ENCODE peak calls at places on chromosomes 5 and 9, in ten cellular contexts. W, P, J, C, Q, S, A, M, N and B are unnamed samples. For H3K4me1, the result is how much of the 10 kb centered on the place peaks cover.

GRCh38 chr9:19788614-19789271 is at the start of gene SLC24A2:
- DNase-seq in W (no peak), P (no peak), J (no peak), C (no peak), Q (no peak), S (no peak), A (peak), M (no peak), N (no peak), B (no peak)

GRCh38 chr9:129868571-129869486 is 33.6 kb downstream of the USP20 start:
- DNase-seq in W (no peak), P (no peak), J (no peak), C (peak), Q (no peak), S (no peak), A (no peak), M (no peak), N (no peak), B (no peak)

GRCh38 chr5:53073349-53073748 is 36.2 kb downstream of the MOCS2 start:
- DNase-seq in W (no peak), P (no peak), J (no peak), C (no peak), Q (no peak), S (no peak), A (peak), M (no peak), N (no peak), B (no peak)

GRCh38 chr9:113711251-113711650 is 164.9 kb upstream of the ZNF618 start:
- DNase-seq in W (no peak), P (no peak), J (no peak), C (no peak), Q (no peak), S (no peak), A (no peak), M (no peak), N (no peak), B (no peak)

GRCh38 chr9:76987594-76988200 is 31.8 kb upstream of the FOXB2 start:
- DNase-seq in W (no peak), P (no peak), J (no peak), C (no peak), Q (peak), S (no peak), A (peak), M (peak), N (no peak), B (no peak)

GRCh38 chr9:101737165-101737704 is 1.2 kb downstream of the GRIN3A start:
- DNase-seq in W (no peak), P (no peak), J (no peak), C (no peak), Q (no peak), S (no peak), A (no peak), M (no peak), N (no peak), B (no peak)

GRCh38 chr9:113152699-113153098 is 1.9 kb downstream of the SLC31A2 start:
- DNase-seq in W (no peak), P (no peak), J (no peak), C (no peak), Q (no peak), S (no peak), A (no peak), M (no peak), N (no peak), B (no peak)

GRCh38 chr9:79807966-79808365 is 236.2 kb downstream of the TLE4 start:
- DNase-seq in W (no peak), P (no peak), J (no peak), C (no peak), Q (no peak), S (no peak), A (no peak), M (no peak), N (no peak), B (no peak)

GRCh38 chr5:141084487-141084989 is 9.9 kb upstream of the PCDHB2 start:
- DNase-seq in W (no peak), P (peak), J (peak), C (no peak), Q (peak), S (peak), A (no peak), M (no peak), N (no peak), B (no peak)

GRCh38 chr5:157611571-157612067 is 36.0 kb upstream of the ADAM19 start:
- DNase-seq in W (no peak), P (no peak), J (no peak), C (no peak), Q (no peak), S (no peak), A (no peak), M (no peak), N (no peak), B (no peak)

GRCh38 chr5:151886741-151887261 is 37.9 kb downstream of the GLRA1 start:
- DNase-seq in W (no peak), P (no peak), J (no peak), C (no peak), Q (no peak), S (no peak), A (no peak), M (no peak), N (no peak), B (no peak)

GRCh38 chr9:127158995-127159801 is 36.8 kb upstream of the ANGPTL2 start:
- DNase-seq in W (peak), P (peak), J (peak), C (peak), Q (peak), S (peak), A (peak), M (peak), N (no peak), B (peak)

GRCh38 chr9:25677301-25678146 is 720 bp downstream of the TUSC1 start:
- DNase-seq in W (peak), P (peak), J (peak), C (peak), Q (peak), S (peak), A (peak), M (no peak), N (no peak), B (peak)

GRCh38 chr5:86824642-86825041 is 206.9 kb downstream of the COX7C start:
- DNase-seq in W (no peak), P (no peak), J (no peak), C (no peak), Q (no peak), S (no peak), A (no peak), M (no peak), N (no peak), B (no peak)

GRCh38 chr9:121813811-121814210 is 162.4 kb downstream of the DAB2IP start:
- DNase-seq in W (no peak), P (no peak), J (no peak), C (no peak), Q (no peak), S (no peak), A (no peak), M (no peak), N (no peak), B (no peak)

GRCh38 chr5:5421149-5421960 is 1.1 kb upstream of the ICE1 start:
- DNase-seq in W (no peak), P (peak), J (no peak), C (no peak), Q (no peak), S (peak), A (no peak), M (no peak), N (no peak), B (no peak)

GRCh38 chr5:40446910-40447309 is 232.8 kb upstream of the PTGER4 start:
- DNase-seq in W (no peak), P (no peak), J (no peak), C (no peak), Q (no peak), S (no peak), A (no peak), M (no peak), N (no peak), B (no peak)

GRCh38 chr5:128615578-128615977 is 77.5 kb upstream of the FBN2 start:
- DNase-seq in W (no peak), P (no peak), J (no peak), C (no peak), Q (no peak), S (no peak), A (no peak), M (no peak), N (no peak), B (no peak)

GRCh38 chr5:180600554-180601041 is 9.3 kb upstream of the SCGB3A1 start:
- DNase-seq in W (peak), P (no peak), J (peak), C (peak), Q (no peak), S (peak), A (peak), M (no peak), N (no peak), B (peak)

GRCh38 chr9:12818431-12819000 is 43.7 kb downstream of the LURAP1L start:
- DNase-seq in W (peak), P (no peak), J (peak), C (no peak), Q (no peak), S (no peak), A (no peak), M (no peak), N (no peak), B (no peak)

GRCh38 chr5:68884893-68885292 is 208.9 kb upstream of the SLC30A5 start:
- DNase-seq in W (no peak), P (no peak), J (no peak), C (no peak), Q (no peak), S (no peak), A (no peak), M (peak), N (no peak), B (no peak)

GRCh38 chr5:113510836-113511451 is 2.5 kb upstream of the YTHDC2 start:
- DNase-seq in W (no peak), P (no peak), J (no peak), C (no peak), Q (no peak), S (no peak), A (no peak), M (peak), N (no peak), B (no peak)

GRCh38 chr9:120923620-120924328 is 2.8 kb downstream of the TRAF1 start:
- DNase-seq in W (no peak), P (no peak), J (no peak), C (no peak), Q (no peak), S (no peak), A (no peak), M (no peak), N (no peak), B (no peak)

GRCh38 chr9:126293522-126293889 is 33.1 kb upstream of the MVB12B start:
- DNase-seq in W (no peak), P (no peak), J (no peak), C (no peak), Q (no peak), S (no peak), A (no peak), M (no peak), N (no peak), B (no peak)

GRCh38 chr5:131976414-131977211 is 31.1 kb upstream of the MEIKIN start:
- DNase-seq in W (no peak), P (no peak), J (no peak), C (peak), Q (no peak), S (no peak), A (no peak), M (no peak), N (no peak), B (no peak)

GRCh38 chr5:119345861-119346260 is 10.0 kb upstream of the TNFAIP8 start:
- DNase-seq in W (no peak), P (no peak), J (no peak), C (no peak), Q (no peak), S (no peak), A (no peak), M (no peak), N (no peak), B (no peak)

GRCh38 chr5:172788771-172789686 is 18.0 kb upstream of the DUSP1 start:
- DNase-seq in W (no peak), P (peak), J (peak), C (peak), Q (peak), S (peak), A (peak), M (no peak), N (no peak), B (peak)

GRCh38 chr5:58279259-58279658 is 180.6 kb downstream of the PLK2 start:
- DNase-seq in W (no peak), P (no peak), J (no peak), C (no peak), Q (no peak), S (no peak), A (no peak), M (no peak), N (no peak), B (no peak)
- TF ChIP-seq CTCF in W (no peak), P (no peak), J (no peak), C (no peak), Q (no peak), S (no peak), A (no peak), M (no peak), N (no peak), B (no peak)

GRCh38 chr9:115715656-115716055 is 437.9 kb upstream of the PAPPA start:
- DNase-seq in W (no peak), P (no peak), J (no peak), C (no peak), Q (no peak), S (no peak), A (no peak), M (no peak), N (no peak), B (no peak)
- H3K4me1 ChIP-seq in W (under half), P (under half), J (under half), C (under half), Q (under half), S (under half), A (under half), M (under half), N (under half), B (under half)

GRCh38 chr5:100772548-100772947 is 130.5 kb downstream of the ST8SIA4 start:
- DNase-seq in W (no peak), P (no peak), J (no peak), C (no peak), Q (no peak), S (no peak), A (no peak), M (no peak), N (no peak), B (no peak)

GRCh38 chr5:100777680-100778281 is 125.3 kb downstream of the ST8SIA4 start:
- DNase-seq in W (no peak), P (peak), J (no peak), C (no peak), Q (no peak), S (no peak), A (peak), M (peak), N (no peak), B (peak)

GRCh38 chr5:100780376-100780870 is 122.7 kb downstream of the ST8SIA4 start:
- DNase-seq in W (no peak), P (no peak), J (no peak), C (no peak), Q (no peak), S (no peak), A (no peak), M (no peak), N (no peak), B (no peak)

GRCh38 chr5:100779669-100780375 is 123.3 kb downstream of the ST8SIA4 start:
- DNase-seq in W (no peak), P (peak), J (no peak), C (no peak), Q (no peak), S (no peak), A (peak), M (no peak), N (no peak), B (no peak)

DNA sequence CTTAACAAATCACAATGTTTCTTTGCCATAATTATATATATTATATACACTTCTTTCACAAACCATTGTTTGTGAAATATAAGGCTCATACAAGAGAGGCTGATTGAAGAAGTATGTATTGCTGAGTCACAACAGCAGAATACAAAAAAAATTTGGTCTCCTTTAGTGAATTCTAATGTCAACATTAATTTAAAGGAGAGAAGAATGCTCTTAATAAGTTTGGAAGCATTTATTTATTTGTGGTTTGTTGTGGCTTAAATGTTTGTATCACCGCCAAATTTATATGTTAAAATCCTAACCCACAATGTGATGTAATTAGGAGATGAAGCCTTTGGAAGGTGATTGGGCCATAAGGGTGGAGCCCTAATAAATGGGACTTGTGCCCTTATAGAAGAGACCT is 126.8 kb downstream of the ST8SIA4 start:
- DNase-seq in W (no peak), P (no peak), J (no peak), C (no peak), Q (no peak), S (no peak), A (no peak), M (no peak), N (no peak), B (no peak)
- TF ChIP-seq POLR2A in W (no peak), P (no peak), J (no peak), C (no peak), Q (no peak), S (no peak), A (no peak), M (no peak), N (no peak), B (no peak)

DNA sequence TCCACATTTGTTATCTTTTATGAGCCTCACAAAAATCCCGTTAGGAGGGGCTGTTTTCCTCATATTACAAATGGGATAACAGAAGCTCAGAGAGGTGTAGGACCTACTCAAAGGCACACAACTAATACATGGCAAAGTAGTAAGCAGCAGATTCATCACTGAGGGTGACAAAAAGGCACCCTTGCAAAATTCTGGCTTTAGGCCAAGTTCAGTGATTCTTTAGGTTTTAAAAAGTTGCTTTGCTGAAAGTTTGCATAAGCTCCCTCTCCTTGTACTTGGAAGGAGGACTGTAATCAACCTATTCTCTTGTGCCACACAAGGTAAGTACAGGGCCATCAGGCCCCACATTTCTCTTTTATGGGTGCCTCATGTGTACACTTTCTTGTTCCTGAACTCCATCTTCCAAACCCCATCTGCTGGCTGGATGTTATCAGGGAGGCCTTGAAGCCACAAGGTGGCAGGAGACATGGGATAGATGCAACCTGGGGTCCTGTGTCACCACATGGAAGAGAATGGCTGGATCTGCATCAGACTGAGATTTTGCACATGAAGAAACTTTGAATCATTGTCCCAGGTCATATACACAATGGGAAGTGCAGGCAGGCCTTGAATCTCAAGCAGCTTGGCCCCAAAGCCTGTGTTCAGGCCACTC is 311.6 kb downstream of the MSX2 start:
- DNase-seq in W (no peak), P (no peak), J (no peak), C (no peak), Q (no peak), S (no peak), A (no peak), M (peak), N (no peak), B (no peak)
- TF ChIP-seq CTCF in W (no peak), P (no peak), J (no peak), C (no peak), Q (no peak), S (no peak), A (no peak), M (peak), N (no peak), B (no peak)

GRCh38 chr5:1787472-1788047 is 12.1 kb downstream of the MRPL36 start:
- DNase-seq in W (peak), P (no peak), J (no peak), C (no peak), Q (no peak), S (no peak), A (no peak), M (no peak), N (no peak), B (no peak)

GRCh38 chr5:1788200-1788599 is 11.4 kb downstream of the MRPL36 start:
- DNase-seq in W (no peak), P (no peak), J (peak), C (no peak), Q (no peak), S (no peak), A (no peak), M (no peak), N (no peak), B (no peak)

GRCh38 chr5:1785062-1785461 is 14.6 kb downstream of the MRPL36 start:
- DNase-seq in W (peak), P (no peak), J (no peak), C (no peak), Q (no peak), S (no peak), A (no peak), M (no peak), N (no peak), B (no peak)

GRCh38 chr5:1785984-1786383 is 13.7 kb downstream of the MRPL36 start:
- DNase-seq in W (peak), P (no peak), J (no peak), C (no peak), Q (no peak), S (no peak), A (no peak), M (no peak), N (no peak), B (no peak)

DNA sequence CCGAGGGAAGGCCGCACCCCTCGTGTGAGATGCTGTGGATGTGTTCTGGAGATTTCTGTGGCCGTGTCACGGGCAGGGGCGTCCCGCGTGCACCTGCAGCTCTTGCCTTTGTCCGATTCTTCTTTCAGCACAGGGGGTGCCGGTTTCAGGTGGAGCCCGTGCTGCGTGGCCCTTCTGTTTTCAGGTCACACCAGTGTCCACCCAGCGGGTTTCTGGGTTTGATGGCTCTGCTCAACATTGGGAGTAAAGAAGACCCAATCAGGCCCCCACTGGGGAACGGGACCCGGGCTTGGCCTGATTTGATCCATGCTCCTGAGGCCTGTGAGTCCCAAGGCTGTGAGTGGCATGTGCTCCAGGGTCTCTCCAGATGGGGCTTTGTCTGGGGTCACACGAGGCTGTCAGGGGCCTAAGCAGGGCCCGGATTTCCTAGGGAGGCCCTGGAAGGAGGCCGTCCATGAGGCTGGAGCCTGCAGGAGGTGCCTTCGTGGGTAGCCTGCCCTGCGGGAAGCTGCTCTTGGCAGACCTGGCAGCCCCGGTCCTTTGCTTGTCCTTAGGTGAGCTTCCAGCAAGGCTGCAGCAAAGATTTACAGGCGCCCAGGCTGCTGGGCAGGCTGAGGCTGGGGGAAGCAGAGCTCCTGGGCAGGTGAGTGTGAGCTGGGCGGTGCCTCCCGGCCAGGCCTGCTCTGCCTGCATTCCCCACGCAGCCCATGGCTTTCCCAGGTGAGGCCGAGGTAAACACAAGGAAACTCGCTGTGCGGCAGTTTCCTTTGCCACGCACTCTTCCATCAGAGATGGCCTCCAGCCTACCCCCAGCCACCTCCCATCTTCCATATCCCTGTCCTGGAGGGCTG is 12.8 kb downstream of the MRPL36 start:
- DNase-seq in W (peak), P (no peak), J (no peak), C (no peak), Q (no peak), S (no peak), A (no peak), M (no peak), N (no peak), B (no peak)
- H3K4me1 ChIP-seq in W (under half), P (under half), J (under half), C (under half), Q (under half), S (under half), A (under half), M (under half), N (under half), B (under half)

GRCh38 chr9:133417541-133418461 is at the start of gene REXO4:
- DNase-seq in W (peak), P (peak), J (peak), C (peak), Q (peak), S (peak), A (peak), M (peak), N (no peak), B (peak)
- TF ChIP-seq POLR2A in W (peak), P (no peak), J (peak), C (no peak), Q (peak), S (peak), A (peak), M (peak), N (no peak), B (no peak)